ENCODE peak calls at places on chromosome 13, in five cellular contexts. Q, A, R, O and B are unnamed samples.

GRCh38 chr13:46170687-46171086 is 11.3 kb downstream of the LCP1 start:
- DNase-seq in R (no peak), O (peak), A (no peak), Q (no peak), B (no peak)

GRCh38 chr13:101116381-101116780 is 299.9 kb downstream of the NALCN start:
- DNase-seq in O (no peak), Q (no peak), A (no peak), R (no peak), B (no peak)

GRCh38 chr13:99063952-99064351 is 86.1 kb upstream of the DOCK9 start:
- DNase-seq in O (no peak), R (no peak), Q (no peak), A (no peak), B (no peak)

GRCh38 chr13:98482476-98483444 is 94.1 kb downstream of the STK24 start:
- DNase-seq in A (no peak), O (no peak), R (no peak), Q (no peak), B (no peak)

GRCh38 chr13:43666403-43666802 is 120.4 kb downstream of the ENOX1 start:
- DNase-seq in A (no peak), O (no peak), R (no peak), Q (no peak), B (no peak)

GRCh38 chr13:91017669-91018053 is 329.8 kb upstream of the MIR17HG start:
- DNase-seq in R (peak), A (no peak), O (no peak), Q (no peak), B (no peak)

GRCh38 chr13:106513025-106513424 is 22.4 kb downstream of the EFNB2 start:
- DNase-seq in Q (no peak), A (no peak), R (no peak), O (no peak), B (no peak)

GRCh38 chr13:68291595-68291994 is 1061.5 kb upstream of the PCDH9 start:
- DNase-seq in Q (no peak), A (no peak), O (no peak), R (no peak), B (no peak)

GRCh38 chr13:107461751-107462150 is 753.6 kb downstream of the LIG4 start:
- DNase-seq in O (no peak), A (no peak), R (no peak), Q (no peak), B (no peak)

GRCh38 chr13:84400711-84401110 is 518.4 kb upstream of the SLITRK1 start:
- DNase-seq in A (no peak), R (no peak), Q (no peak), O (no peak), B (no peak)

GRCh38 chr13:101474419-101474957 is 22.0 kb downstream of the ITGBL1 start:
- DNase-seq in O (no peak), R (peak), A (no peak), Q (no peak), B (no peak)

GRCh38 chr13:49214917-49215376 is 5.2 kb upstream of the MLNR start:
- DNase-seq in O (peak), Q (no peak), R (peak), A (no peak), B (no peak)

GRCh38 chr13:70571221-70571620 is 463.0 kb upstream of the KLHL1 start:
- DNase-seq in A (no peak), Q (no peak), O (no peak), R (no peak), B (no peak)

GRCh38 chr13:112766336-112766735 is 76.5 kb downstream of the ATP11A start:
- DNase-seq in O (no peak), Q (no peak), R (no peak), A (no peak), B (no peak)

GRCh38 chr13:102642475-102642874 is 45.7 kb downstream of the TPP2 start:
- DNase-seq in A (no peak), O (no peak), R (no peak), Q (no peak), B (no peak)

GRCh38 chr13:50365683-50366391 is 350.6 kb downstream of the KCNRG start:
- DNase-seq in A (no peak), Q (peak), R (no peak), O (peak), B (no peak)

GRCh38 chr13:73521291-73521626 is 462.5 kb downstream of the KLF5 start:
- DNase-seq in A (no peak), Q (no peak), O (no peak), R (no peak), B (no peak)

GRCh38 chr13:91516799-91517198 is 118.4 kb downstream of the GPC5 start:
- DNase-seq in O (no peak), A (no peak), Q (no peak), R (no peak), B (no peak)

GRCh38 chr13:66887088-66887487 is 343.0 kb downstream of the PCDH9 start:
- DNase-seq in A (no peak), O (no peak), Q (peak), R (no peak), B (peak)

GRCh38 chr13:29386246-29386645 is 209.2 kb downstream of the SLC7A1 start:
- DNase-seq in Q (no peak), R (no peak), A (no peak), O (no peak), B (no peak)
- TF ChIP-seq SIN3A in Q (no peak), R (no peak), A (no peak), O (no peak), B (no peak)

DNA sequence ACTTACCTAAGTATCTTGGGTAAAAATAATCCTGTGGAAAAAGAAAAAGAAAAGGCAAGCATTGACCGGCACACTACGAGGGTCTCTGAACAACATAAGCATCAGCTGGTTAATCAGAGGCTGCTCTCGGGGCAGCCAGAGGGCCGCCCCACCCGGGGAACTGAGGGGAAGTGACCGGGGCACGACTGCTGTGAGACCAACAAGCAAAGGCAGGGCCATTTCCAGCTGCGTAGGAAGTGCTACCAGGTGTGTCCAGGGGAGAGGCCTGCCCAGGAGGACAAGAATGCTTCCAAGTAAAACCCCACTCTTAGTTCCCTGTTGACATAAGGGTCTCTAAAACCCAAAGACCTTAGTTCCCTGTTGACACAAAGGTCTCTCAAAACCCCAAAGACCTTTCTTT is 15.9 kb downstream of the GAS6 start:
- DNase-seq in R (peak), Q (no peak), O (no peak), A (no peak), B (no peak)
- TF ChIP-seq RFX5 in R (no peak), Q (no peak), O (no peak), A (no peak), B (no peak)

DNA sequence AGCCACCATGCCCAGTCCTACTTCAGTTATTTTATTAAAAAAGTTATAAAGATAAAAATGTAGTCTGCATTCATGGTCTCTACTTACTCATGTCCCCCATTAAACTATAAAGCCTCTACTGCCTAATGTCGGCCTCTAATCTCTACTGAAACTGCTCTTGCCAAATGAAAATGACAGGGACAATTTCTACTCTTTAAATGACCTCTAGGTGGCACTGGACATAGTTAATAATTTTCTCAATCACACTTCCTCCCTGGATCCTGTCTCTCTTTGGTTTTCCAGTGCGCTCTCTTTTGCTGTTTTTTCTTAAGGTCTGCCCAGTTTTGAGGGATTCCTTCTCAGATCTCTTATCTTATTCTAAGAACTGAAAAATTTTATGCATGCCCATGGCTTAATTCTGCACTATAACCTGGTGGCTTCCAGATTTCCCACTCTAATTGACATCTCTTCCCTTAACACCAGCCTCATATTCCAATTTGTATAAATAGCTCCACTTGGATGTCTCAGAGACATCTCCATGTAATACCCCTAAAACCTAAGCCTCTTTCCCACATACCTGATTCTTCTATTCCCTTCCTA is 54.3 kb downstream of the MTMR6 start:
- DNase-seq in Q (no peak), A (peak), O (peak), R (no peak), B (peak)
- TF ChIP-seq SIN3A in Q (no peak), A (no peak), O (no peak), R (no peak), B (no peak)

GRCh38 chr13:51974485-51974884 is 36.8 kb downstream of the ATP7B start:
- DNase-seq in O (no peak), A (no peak), Q (no peak), R (no peak), B (no peak)
- TF ChIP-seq RFX5 in O (no peak), A (no peak), Q (no peak), R (no peak), B (no peak)